ENCODE peak calls at places on chromosomes 12 and 14, in five cellular contexts. P is mesothelial cell of epicardium, Y is RWPE1, U is kidney, O is ascending aorta. E is an unnamed sample.

GRCh38 chr12:30525171-30525570 is 170.5 kb downstream of the IPO8 start:
- DNase-seq in P (no peak), Y (no peak), U (no peak), O (no peak), E (no peak)

GRCh38 chr14:61178226-61179060 is 102.7 kb downstream of the TMEM30B start:
- DNase-seq in P (no peak), Y (peak), U (no peak), O (peak), E (no peak)

GRCh38 chr12:29035112-29035511 is 114.0 kb upstream of the FAR2 start:
- DNase-seq in P (no peak), Y (no peak), U (no peak), O (no peak), E (no peak)

GRCh38 chr12:123912415-123913385 is 59.9 kb downstream of the CCDC92 start:
- DNase-seq in P (no peak), Y (no peak), U (no peak), O (no peak), E (no peak)

GRCh38 chr12:63151061-63151897 is at the start of gene AVPR1A:
- DNase-seq in P (no peak), Y (no peak), U (peak), O (no peak), E (no peak)

GRCh38 chr12:85843606-85844325 is 7.6 kb upstream of the RASSF9 start:
- DNase-seq in P (no peak), Y (no peak), U (no peak), O (no peak), E (no peak)

GRCh38 chr12:21940972-21941521 is at the start of gene ABCC9:
- DNase-seq in P (peak), Y (no peak), U (peak), O (peak), E (no peak)

GRCh38 chr12:68733661-68734071 is 12.3 kb upstream of the SLC35E3 start:
- DNase-seq in P (no peak), Y (no peak), U (no peak), O (no peak), E (no peak)

GRCh38 chr14:65834812-65835211 is 422.3 kb downstream of the FUT8 start:
- DNase-seq in P (no peak), Y (no peak), U (no peak), O (no peak), E (no peak)

GRCh38 chr12:103930787-103931536 is 752 bp downstream of the HSP90B1 start:
- DNase-seq in P (no peak), Y (peak), U (peak), O (peak), E (no peak)

GRCh38 chr12:15152864-15153263 is 68.4 kb downstream of the RERG start:
- DNase-seq in P (no peak), Y (peak), U (no peak), O (no peak), E (no peak)

GRCh38 chr14:100688598-100689499 is 37.8 kb upstream of the DLK1 start:
- DNase-seq in P (no peak), Y (peak), U (no peak), O (no peak), E (no peak)

GRCh38 chr12:120834489-120835303 is 69.5 kb downstream of the SPPL3 start:
- DNase-seq in P (no peak), Y (no peak), U (no peak), O (no peak), E (no peak)

GRCh38 chr12:28866715-28867503 is 282.2 kb upstream of the FAR2 start:
- DNase-seq in P (no peak), Y (no peak), U (no peak), O (no peak), E (no peak)

GRCh38 chr14:92549096-92549852 is 35.7 kb downstream of the RIN3 start:
- DNase-seq in P (no peak), Y (no peak), U (no peak), O (no peak), E (no peak)

GRCh38 chr14:96805906-96806305 is 8.7 kb downstream of the VRK1 start:
- DNase-seq in P (no peak), Y (no peak), U (no peak), O (no peak), E (no peak)

GRCh38 chr12:87428701-87429277 is 600.4 kb downstream of the C12orf50 start:
- DNase-seq in P (no peak), Y (peak), U (no peak), O (no peak), E (no peak)

GRCh38 chr12:22377731-22378496 is 43.4 kb upstream of the ST8SIA1 start:
- DNase-seq in P (no peak), Y (no peak), U (no peak), O (no peak), E (no peak)

GRCh38 chr12:34404377-34405285 is 382.3 kb downstream of the ALG10 start:
- DNase-seq in P (peak), Y (no peak), U (peak), O (peak), E (no peak)

GRCh38 chr14:22532345-22533056 is 56.5 kb downstream of the DAD1 start:
- DNase-seq in P (no peak), Y (no peak), U (no peak), O (peak), E (no peak)

GRCh38 chr12:18422849-18423248 is 161.5 kb downstream of the PIK3C2G start:
- DNase-seq in P (no peak), Y (no peak), U (no peak), O (no peak), E (no peak)

GRCh38 chr14:77307099-77307496 is 13.6 kb downstream of the POMT2 start:
- DNase-seq in P (no peak), Y (no peak), U (no peak), O (no peak), E (no peak)

GRCh38 chr14:24861083-24861630 is 188.8 kb downstream of the STXBP6 start:
- DNase-seq in P (no peak), Y (peak), U (no peak), O (no peak), E (no peak)

GRCh38 chr14:91056361-91056760 is 4.1 kb downstream of the RPS6KA5 start:
- DNase-seq in P (no peak), Y (no peak), U (no peak), O (no peak), E (no peak)

GRCh38 chr14:26527095-26527494 is 70.7 kb downstream of the NOVA1 start:
- DNase-seq in P (no peak), Y (no peak), U (no peak), O (no peak), E (no peak)

GRCh38 chr12:62158416-62159360 is 101.5 kb upstream of the USP15 start:
- DNase-seq in P (no peak), Y (no peak), U (no peak), O (no peak), E (no peak)

GRCh38 chr14:91394105-91395081 is 23.2 kb downstream of the CCDC88C start:
- DNase-seq in P (no peak), Y (no peak), U (no peak), O (no peak), E (no peak)

GRCh38 chr14:104579507-104579906 is at the start of gene C14orf180:
- DNase-seq in P (no peak), Y (no peak), U (no peak), O (no peak), E (no peak)

GRCh38 chr12:113936460-113936859 is 29.7 kb downstream of the RBM19 start:
- DNase-seq in P (no peak), Y (no peak), U (no peak), O (no peak), E (no peak)

GRCh38 chr14:37594916-37595808 is at the start of the genes FOXA1 and TTC6:
- DNase-seq in P (no peak), Y (peak), U (peak), O (no peak), E (no peak)

GRCh38 chr12:91717804-91718203 is 427.8 kb downstream of the BTG1 start:
- DNase-seq in P (no peak), Y (no peak), U (no peak), O (no peak), E (no peak)

GRCh38 chr12:52865090-52865944 is 16.5 kb upstream of the KRT78 start:
- DNase-seq in P (peak), Y (peak), U (peak), O (peak), E (no peak)

GRCh38 chr12:100391856-100392255 is 35.0 kb downstream of the SLC17A8 start:
- DNase-seq in P (no peak), Y (no peak), U (no peak), O (no peak), E (no peak)

DNA sequence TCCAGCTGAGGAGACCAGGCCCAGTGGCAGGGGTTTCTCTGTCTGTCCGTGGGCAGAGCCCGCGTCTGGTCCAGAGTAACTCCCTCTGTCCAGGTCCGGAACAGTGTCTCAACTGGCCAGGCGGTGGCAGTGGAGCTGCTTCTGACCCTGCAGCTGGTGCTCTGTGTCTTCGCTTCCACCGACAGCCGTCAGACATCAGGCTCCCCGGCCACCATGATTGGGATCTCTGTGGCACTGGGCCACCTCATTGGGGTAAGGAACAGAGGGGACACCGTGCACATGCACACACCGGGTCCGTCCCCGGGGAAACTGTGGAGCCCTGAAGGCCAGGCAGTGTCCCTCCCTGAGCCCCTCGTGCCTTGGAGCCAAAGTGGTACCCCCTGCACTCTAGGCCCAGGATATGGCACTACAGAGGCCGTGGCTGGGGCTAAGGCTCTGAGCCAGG is 1.5 kb downstream of the AQP6 start:
- DNase-seq in P (no peak), Y (no peak), U (peak), O (peak), E (no peak)
- TF ChIP-seq CTCF in P (no peak), Y (no peak), U (peak), O (peak), E (no peak)

GRCh38 chr12:108826115-108826806 is 31.1 kb downstream of the SSH1 start:
- DNase-seq in P (no peak), Y (no peak), U (peak), O (peak), E (no peak)
- TF ChIP-seq CTCF in P (no peak), Y (no peak), U (no peak), O (no peak), E (no peak)

GRCh38 chr14:106562451-106562850 is 1036.1 kb downstream of the TMEM121 start:
- DNase-seq in P (no peak), Y (no peak), U (no peak), O (no peak), E (no peak)

GRCh38 chr14:106564058-106564643 is 1037.8 kb downstream of the TMEM121 start:
- DNase-seq in P (no peak), Y (peak), U (no peak), O (no peak), E (peak)
- TF ChIP-seq CTCF in P (no peak), Y (peak), U (peak), O (no peak), E (peak)

DNA sequence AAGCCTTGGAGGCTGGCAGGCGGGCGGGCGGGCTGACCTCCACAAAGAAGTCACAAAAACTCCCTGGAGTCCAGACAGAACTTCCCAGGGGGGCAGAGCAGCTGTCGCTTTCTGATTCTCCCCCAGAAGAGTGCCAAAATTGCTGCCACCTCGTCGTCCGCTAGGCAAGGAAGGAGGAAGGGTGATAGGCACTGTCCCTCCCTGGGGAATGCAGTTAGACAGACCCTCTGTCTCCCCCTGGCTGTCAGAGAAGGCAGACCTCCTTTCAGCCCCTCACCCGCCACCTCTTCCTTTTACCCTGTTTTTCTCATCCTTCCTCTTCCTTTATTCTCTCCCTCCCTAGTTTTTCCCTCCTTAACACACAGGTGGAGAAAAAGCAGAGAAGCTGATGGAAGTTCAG is 18.7 kb downstream of the GRIN2B start:
- DNase-seq in P (no peak), Y (no peak), U (no peak), O (no peak), E (no peak)
- TF ChIP-seq CTCF in P (peak), Y (no peak), U (peak), O (no peak), E (no peak)

GRCh38 chr12:105417732-105418131 is 87.2 kb downstream of the C12orf75 start:
- DNase-seq in P (no peak), Y (no peak), U (no peak), O (no peak), E (no peak)
- TF ChIP-seq CTCF in P (no peak), Y (no peak), U (no peak), O (no peak), E (no peak)

DNA sequence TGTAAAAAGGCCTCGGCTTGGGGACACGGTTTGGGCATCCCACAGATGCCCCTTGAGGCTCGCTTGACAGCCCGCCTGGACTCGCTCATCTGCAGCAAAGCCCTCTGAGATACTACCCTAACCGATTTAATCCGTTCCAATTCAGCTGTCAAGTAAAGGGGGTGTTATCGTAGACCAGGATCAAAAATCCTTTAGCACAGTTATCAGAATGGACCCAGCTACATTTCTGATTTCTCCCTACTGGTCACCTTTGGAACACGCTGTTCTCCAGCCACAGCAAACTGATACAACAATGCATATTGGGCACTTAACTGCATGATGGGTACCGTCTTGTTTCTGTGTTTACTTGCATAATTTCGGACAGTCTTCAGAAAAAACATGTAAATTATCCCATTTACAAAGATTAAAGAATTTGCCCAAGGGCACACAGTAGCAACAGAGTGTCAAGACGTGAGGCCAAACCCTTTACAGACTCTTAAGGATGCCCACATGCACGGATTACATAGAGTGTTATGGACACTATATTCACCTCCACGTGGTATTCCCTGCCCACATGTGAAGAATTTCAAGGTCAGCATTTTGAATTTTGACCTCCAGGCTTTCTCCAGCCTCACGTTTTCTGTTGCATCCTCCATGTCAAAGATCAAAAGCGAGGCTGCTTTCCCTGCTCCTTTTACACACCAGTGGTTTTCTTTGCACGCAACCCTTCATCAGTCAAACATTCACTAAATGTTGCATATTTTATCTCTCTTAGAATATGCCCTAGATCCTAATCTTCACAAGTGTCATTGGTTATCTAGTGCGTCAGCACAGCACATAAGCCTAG is 3.2 kb upstream of the DUSP6 start:
- DNase-seq in P (no peak), Y (no peak), U (no peak), O (no peak), E (no peak)
- TF ChIP-seq CTCF in P (no peak), Y (peak), U (peak), O (no peak), E (no peak)

DNA sequence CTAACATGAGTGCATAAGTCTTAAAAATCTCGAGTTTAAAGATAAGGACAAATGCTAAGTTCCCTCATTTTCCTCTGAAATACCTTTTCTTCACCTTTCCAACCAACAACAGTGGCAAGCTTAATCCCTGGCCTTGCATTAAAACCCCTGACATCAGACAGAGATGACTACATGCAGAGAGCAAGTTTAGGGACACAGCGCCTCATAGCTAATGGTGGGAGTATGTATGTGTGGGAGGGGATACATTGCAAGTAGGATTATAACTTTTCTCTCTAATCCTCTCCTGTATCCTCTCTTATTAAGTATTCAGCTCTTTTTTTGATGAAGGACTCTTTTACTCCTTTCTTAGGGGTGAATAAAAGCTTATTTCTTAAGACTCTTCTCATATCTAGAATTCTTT is 547.1 kb downstream of the CCER1 start:
- DNase-seq in P (no peak), Y (no peak), U (no peak), O (no peak), E (no peak)
- TF ChIP-seq CTCF in P (no peak), Y (no peak), U (no peak), O (no peak), E (no peak)

E was measured in CD4-positive, alpha-beta T cell.